ENCODE peak calls at places on chromosomes 16 and 17, in five cellular contexts. K, N, M, F and J are unnamed samples.

GRCh38 chr17:71032746-71033273 is 863.5 kb downstream of the KCNJ2 start:
- DNase-seq in M (no peak), K (peak; percentile 10), F (no peak), N (peak; percentile 84), J (no peak)

GRCh38 chr16:23466162-23466885 is 13.3 kb upstream of the COG7 start:
- DNase-seq in K (no peak), M (peak; percentile 62), N (no peak), F (no peak), J (peak; percentile 89)

GRCh38 chr17:51487947-51488346 is 227.6 kb downstream of the UTP18 start:
- DNase-seq in F (peak; percentile 5), K (no peak), N (peak; percentile 59), M (no peak), J (no peak)

GRCh38 chr17:60077672-60078519 is 825 bp downstream of the HEATR6 start:
- DNase-seq in M (peak; percentile 34), K (no peak), F (no peak), N (peak; percentile 10), J (no peak)

GRCh38 chr17:63446218-63446980 is at the start of gene CYB561:
- DNase-seq in N (peak; percentile 82), K (peak; percentile 56), M (peak; percentile 54), F (peak; percentile 71), J (no peak)

GRCh38 chr17:63140255-63140654 is 174.2 kb downstream of the TANC2 start:
- DNase-seq in N (no peak), M (peak; percentile 13), K (no peak), F (no peak), J (no peak)

GRCh38 chr16:35195864-35196216 is 1736.4 kb downstream of the TP53TG3F start:
- DNase-seq in K (no peak), M (no peak), F (no peak), N (no peak), J (no peak)

GRCh38 chr16:75103994-75104393 is 12.6 kb downstream of the LDHD start:
- DNase-seq in K (no peak), F (no peak), N (no peak), M (no peak), J (no peak)

GRCh38 chr17:45112559-45113423 is 19.5 kb downstream of the PLCD3 start:
- DNase-seq in K (no peak), F (no peak), N (no peak), M (no peak), J (no peak)

GRCh38 chr16:30394603-30395154 is 541 bp upstream of the ZNF48 start:
- DNase-seq in K (no peak), F (no peak), M (peak; percentile 64), N (peak; percentile 87), J (no peak)

GRCh38 chr16:29820730-29821662 is 734 bp downstream of the MVP start:
- DNase-seq in M (peak; percentile 66), K (no peak), F (no peak), N (no peak), J (no peak)

GRCh38 chr17:42686520-42687137 is 4.3 kb downstream of the CNTNAP1 start:
- DNase-seq in F (no peak), M (no peak), K (no peak), N (no peak), J (no peak)

GRCh38 chr17:49486012-49486641 is 9.0 kb upstream of the NGFR start:
- DNase-seq in K (no peak), N (peak; percentile 86), F (peak; percentile 43), M (no peak), J (no peak)

GRCh38 chr16:1944612-1945199 is 1.7 kb upstream of the MSRB1 start:
- DNase-seq in F (no peak), K (no peak), N (no peak), M (no peak), J (no peak)

GRCh38 chr17:78805301-78805700 is 23.2 kb upstream of the CYTH1 start:
- DNase-seq in F (no peak), M (no peak), K (no peak), N (no peak), J (no peak)

GRCh38 chr16:83356266-83356665 is 451.5 kb upstream of the HSBP1 start:
- DNase-seq in F (peak; percentile 25), K (peak; percentile 2), M (peak; percentile 73), N (peak; percentile 82), J (peak; percentile 30)

GRCh38 chr17:57900991-57901743 is 51.3 kb upstream of the MRPS23 start:
- DNase-seq in M (no peak), K (no peak), N (no peak), F (no peak), J (no peak)

GRCh38 chr17:17557796-17558195 is 33.7 kb downstream of the PEMT start:
- DNase-seq in K (no peak), F (no peak), N (no peak), M (no peak), J (no peak)
- TF ChIP-seq CTCF in K (no peak), F (no peak), N (no peak), M (no peak), J (no peak)

GRCh38 chr16:59259074-59259963 is 525.2 kb upstream of the GOT2 start:
- DNase-seq in N (no peak), M (no peak), K (no peak), F (no peak), J (no peak)
- TF ChIP-seq CTCF in N (no peak), M (no peak), K (no peak), F (no peak), J (no peak)

DNA sequence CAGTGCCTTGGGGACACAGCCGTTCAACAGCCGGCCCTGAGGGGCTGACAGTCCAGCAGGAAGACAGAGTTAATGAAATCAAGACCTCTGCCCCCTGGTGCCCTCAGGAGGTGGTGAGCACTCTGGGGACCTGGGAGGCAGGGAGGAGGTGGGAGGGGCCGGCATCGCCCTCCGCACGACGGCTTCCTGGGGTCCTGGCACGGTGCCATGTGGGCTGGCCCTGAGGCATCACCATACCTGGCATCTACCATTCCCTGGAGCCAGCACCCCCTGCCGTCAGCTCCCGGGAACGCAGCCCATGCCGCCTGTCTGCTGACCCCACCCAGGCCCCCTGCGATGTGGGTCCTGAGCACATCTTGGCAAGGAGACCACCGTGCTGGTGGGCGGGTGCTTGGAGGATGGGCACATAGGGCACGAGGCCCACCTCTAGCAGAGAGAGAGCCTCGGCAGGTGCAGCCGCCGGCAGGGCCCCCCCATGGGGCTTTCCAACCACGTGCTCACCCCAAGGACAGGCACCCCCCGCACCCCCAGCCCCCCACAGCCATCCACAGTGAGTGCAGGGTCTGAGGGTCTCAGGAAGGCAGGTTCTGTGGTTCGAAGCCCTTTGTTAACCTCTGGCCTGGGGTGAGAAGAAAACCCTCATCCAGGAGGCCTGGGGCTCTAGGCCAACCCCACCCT is 52.5 kb downstream of the ZFPM1 start:
- DNase-seq in K (no peak), F (peak; percentile 40), M (peak; percentile 27), N (no peak), J (no peak)
- TF ChIP-seq CTCF in K (peak; percentile 42), F (peak; percentile 18), M (peak; percentile 62), N (no peak), J (peak; percentile 47)

GRCh38 chr16:27177031-27177774 is 26.1 kb upstream of the KDM8 start:
- DNase-seq in F (no peak), M (peak; percentile 89), K (no peak), N (no peak), J (peak; percentile 82)

GRCh38 chr16:27175888-27176287 is 27.4 kb upstream of the KDM8 start:
- DNase-seq in F (no peak), M (no peak), N (no peak), K (no peak), J (no peak)

GRCh38 chr16:27179500-27180072 is 23.7 kb upstream of the KDM8 start:
- DNase-seq in N (peak; percentile 79), K (peak; percentile 80), F (peak; percentile 81), M (peak; percentile 75), J (peak; percentile 38)

DNA sequence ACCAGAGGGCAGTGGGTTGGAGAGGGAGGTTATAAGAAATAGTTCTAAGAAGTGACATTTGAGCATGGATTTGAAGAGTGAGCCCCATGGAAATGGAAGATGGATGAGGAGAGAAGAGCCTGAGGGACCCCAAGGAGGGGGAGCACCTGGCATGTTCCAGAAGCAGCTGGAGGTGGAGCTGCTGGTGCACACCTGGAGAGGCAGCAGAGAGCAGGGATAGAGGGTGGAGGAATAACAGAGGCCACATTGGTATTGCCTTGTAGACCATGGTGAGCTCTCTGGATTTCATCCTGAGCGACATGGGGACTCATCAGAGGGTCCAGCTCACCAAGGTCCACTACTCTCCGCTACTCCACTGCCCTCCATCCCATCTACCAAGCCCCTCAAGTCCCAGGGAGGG is 22.3 kb upstream of the KDM8 start:
- DNase-seq in K (no peak), N (no peak), M (no peak), F (no peak), J (no peak)
- TF ChIP-seq CTCF in K (no peak), N (no peak), M (no peak), F (no peak), J (peak; percentile 19)